ENCODE peak calls at places on chromosomes 7 and 10, in four cellular contexts. One of them, this sample, is unnamed.

GRCh38 chr10:125782055-125782454 is 6.4 kb upstream of the MMP21 start:
- DNase-seq in body of pancreas: no peak
- DNase-seq in CD4-positive, alpha-beta memory T cell: no peak
- DNase-seq in aorta: no peak
- DNase-seq in this sample: no peak

GRCh38 chr7:158431941-158432347 is 155.7 kb downstream of the PTPRN2 start:
- DNase-seq in body of pancreas: peak
- DNase-seq in CD4-positive, alpha-beta memory T cell: no peak
- DNase-seq in aorta: peak
- DNase-seq in this sample: peak

GRCh38 chr10:27998178-27998953 is 513 bp downstream of the ODAD2 start:
- DNase-seq in body of pancreas: peak
- DNase-seq in CD4-positive, alpha-beta memory T cell: no peak
- DNase-seq in aorta: peak
- DNase-seq in this sample: peak

GRCh38 chr10:28280652-28281051 is 22.2 kb downstream of the MPP7 start:
- DNase-seq in body of pancreas: no peak
- DNase-seq in CD4-positive, alpha-beta memory T cell: no peak
- DNase-seq in aorta: peak
- DNase-seq in this sample: no peak

GRCh38 chr7:69599879-69600764 is 1.8 kb downstream of the AUTS2 start:
- DNase-seq in body of pancreas: peak
- DNase-seq in CD4-positive, alpha-beta memory T cell: no peak
- DNase-seq in aorta: no peak
- DNase-seq in this sample: peak

GRCh38 chr7:73833251-73833919 is 2.6 kb downstream of the CLDN4 start:
- DNase-seq in body of pancreas: peak
- DNase-seq in CD4-positive, alpha-beta memory T cell: no peak
- DNase-seq in aorta: no peak
- DNase-seq in this sample: no peak

GRCh38 chr10:63375859-63376258 is 89.9 kb downstream of the JMJD1C start:
- DNase-seq in body of pancreas: no peak
- DNase-seq in CD4-positive, alpha-beta memory T cell: no peak
- DNase-seq in aorta: no peak
- DNase-seq in this sample: no peak

GRCh38 chr10:120121768-120122167 is 229.2 kb downstream of the SEC23IP start:
- DNase-seq in body of pancreas: no peak
- DNase-seq in CD4-positive, alpha-beta memory T cell: no peak
- DNase-seq in aorta: no peak
- DNase-seq in this sample: no peak

GRCh38 chr7:129835436-129836020 is 117.2 kb downstream of the UBE2H start:
- DNase-seq in body of pancreas: no peak
- DNase-seq in CD4-positive, alpha-beta memory T cell: no peak
- DNase-seq in aorta: no peak
- DNase-seq in this sample: no peak

GRCh38 chr7:39142750-39143149 is 165.0 kb downstream of the POU6F2 start:
- DNase-seq in body of pancreas: no peak
- DNase-seq in CD4-positive, alpha-beta memory T cell: no peak
- DNase-seq in aorta: no peak
- DNase-seq in this sample: no peak

GRCh38 chr10:60816624-60817023 is 38.3 kb downstream of the CDK1 start:
- DNase-seq in body of pancreas: peak
- DNase-seq in CD4-positive, alpha-beta memory T cell: no peak
- DNase-seq in aorta: no peak
- DNase-seq in this sample: peak

DNA sequence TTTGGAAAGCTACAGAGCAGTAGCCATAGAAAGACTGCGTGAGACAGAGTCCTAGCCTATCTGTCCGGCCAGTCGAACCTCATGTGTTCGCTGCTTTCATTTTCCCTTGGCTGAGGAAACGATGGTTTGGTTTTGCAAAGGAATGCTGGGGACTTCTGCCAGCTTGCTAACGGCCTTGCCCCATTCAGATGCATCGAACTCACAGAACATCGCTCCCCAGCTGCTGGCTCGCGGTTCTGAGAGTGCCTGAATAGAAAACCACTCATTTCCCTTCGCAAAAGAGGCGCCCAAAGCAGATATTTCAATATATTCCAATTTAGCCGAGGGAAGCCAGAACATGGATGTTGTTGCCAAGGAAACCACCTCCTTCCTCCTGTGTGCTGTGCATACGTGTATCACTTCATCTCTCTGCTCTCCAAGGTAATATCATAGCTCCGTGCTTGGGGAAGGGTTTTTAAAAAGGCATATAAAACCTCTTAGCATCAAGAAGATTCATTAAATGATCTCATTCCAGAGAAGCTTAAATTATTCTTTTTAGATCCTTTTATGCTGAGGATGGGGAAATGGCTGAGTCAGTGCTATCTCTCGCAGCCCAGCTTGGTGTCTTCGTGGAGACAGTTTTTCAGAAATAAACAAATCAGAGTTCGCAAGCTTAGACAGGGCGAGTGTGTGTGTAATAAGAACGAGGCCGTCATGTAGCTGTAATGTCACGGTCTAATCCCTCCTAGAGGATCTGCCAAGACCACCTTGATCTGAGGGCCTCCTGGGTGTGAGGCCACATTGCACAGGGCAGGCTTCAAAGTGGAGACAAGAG is 215.2 kb downstream of the RPS24 start:
- DNase-seq in body of pancreas: peak
- DNase-seq in CD4-positive, alpha-beta memory T cell: no peak
- DNase-seq in aorta: peak
- DNase-seq in this sample: no peak
- H3K27ac ChIP-seq in body of pancreas: no peak
- H3K27ac ChIP-seq in CD4-positive, alpha-beta memory T cell: no peak
- H3K27ac ChIP-seq in aorta: peak
- H3K27ac ChIP-seq in this sample: no peak

GRCh38 chr10:2262333-2262732 is 525.0 kb upstream of the ADARB2 start:
- DNase-seq in body of pancreas: no peak
- DNase-seq in CD4-positive, alpha-beta memory T cell: no peak
- DNase-seq in aorta: no peak
- DNase-seq in this sample: no peak
- H3K27ac ChIP-seq in body of pancreas: no peak
- H3K27ac ChIP-seq in CD4-positive, alpha-beta memory T cell: no peak
- H3K27ac ChIP-seq in aorta: no peak
- H3K27ac ChIP-seq in this sample: no peak

GRCh38 chr10:107037192-107038122 is 127.0 kb downstream of the SORCS1 start:
- DNase-seq in body of pancreas: no peak
- DNase-seq in CD4-positive, alpha-beta memory T cell: no peak
- DNase-seq in aorta: no peak
- DNase-seq in this sample: no peak

GRCh38 chr10:107028249-107028648 is 136.3 kb downstream of the SORCS1 start:
- DNase-seq in body of pancreas: no peak
- DNase-seq in CD4-positive, alpha-beta memory T cell: no peak
- DNase-seq in aorta: no peak
- DNase-seq in this sample: no peak

GRCh38 chr10:107031981-107032699 is 132.4 kb downstream of the SORCS1 start:
- DNase-seq in body of pancreas: no peak
- DNase-seq in CD4-positive, alpha-beta memory T cell: no peak
- DNase-seq in aorta: no peak
- DNase-seq in this sample: no peak

GRCh38 chr10:107034023-107034422 is 130.5 kb downstream of the SORCS1 start:
- DNase-seq in body of pancreas: no peak
- DNase-seq in CD4-positive, alpha-beta memory T cell: no peak
- DNase-seq in aorta: no peak
- DNase-seq in this sample: no peak

DNA sequence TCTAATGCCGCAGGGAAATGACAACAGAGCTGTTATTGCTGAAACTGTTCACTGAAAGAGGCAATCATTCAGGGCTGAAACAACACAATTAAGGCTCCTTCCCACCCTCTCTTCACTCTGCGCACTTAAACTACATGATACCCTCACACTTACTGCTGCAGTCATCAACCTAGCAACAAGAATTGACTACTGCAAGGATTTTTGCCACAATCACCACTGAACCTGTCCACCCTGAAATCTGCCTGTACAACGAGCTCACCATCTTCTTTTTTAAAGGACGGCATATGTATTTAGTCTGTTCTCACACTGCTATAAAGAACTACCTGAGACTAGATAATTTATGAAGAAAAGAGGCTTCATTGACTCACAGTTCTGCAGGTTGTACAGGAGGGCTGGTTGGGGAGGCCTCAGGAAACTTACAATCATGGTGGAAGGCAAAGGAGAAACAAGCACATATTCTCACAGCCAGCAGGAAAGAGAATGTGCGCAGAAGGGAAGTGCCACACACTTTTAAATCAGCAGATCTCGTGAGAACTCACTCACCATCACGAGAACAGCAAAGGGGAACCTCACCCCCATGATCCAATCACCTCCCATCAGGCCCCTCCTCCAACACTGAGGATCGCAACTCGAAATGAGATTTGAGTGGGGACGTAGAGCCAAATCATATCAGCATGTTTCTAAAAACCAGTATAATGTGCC is 131.7 kb downstream of the SORCS1 start:
- DNase-seq in body of pancreas: no peak
- DNase-seq in CD4-positive, alpha-beta memory T cell: no peak
- DNase-seq in aorta: no peak
- DNase-seq in this sample: no peak
- H3K27ac ChIP-seq in body of pancreas: no peak
- H3K27ac ChIP-seq in CD4-positive, alpha-beta memory T cell: no peak
- H3K27ac ChIP-seq in aorta: no peak
- H3K27ac ChIP-seq in this sample: peak

DNA sequence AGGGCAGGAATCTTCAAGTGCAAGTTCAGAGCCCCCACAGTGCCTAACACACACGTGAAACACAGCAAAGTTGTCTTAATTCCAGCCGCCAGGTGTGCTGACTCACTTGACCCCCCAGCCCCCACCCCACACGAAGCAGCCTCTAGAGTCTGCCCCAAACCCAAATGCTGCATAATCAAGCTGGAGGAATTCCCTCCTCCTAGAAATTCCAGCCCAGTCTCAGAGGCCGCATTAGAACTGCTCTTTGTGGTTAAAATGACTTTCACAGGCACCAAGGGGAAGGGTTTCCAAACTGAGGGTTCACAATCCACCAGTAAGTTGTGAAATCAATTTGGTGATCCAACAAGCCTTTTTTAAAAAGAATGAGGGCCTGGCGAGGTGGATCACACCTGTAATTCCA is 67.0 kb upstream of the PLXNA4 start:
- DNase-seq in body of pancreas: no peak
- DNase-seq in CD4-positive, alpha-beta memory T cell: no peak
- DNase-seq in aorta: no peak
- DNase-seq in this sample: no peak
- H3K27ac ChIP-seq in body of pancreas: no peak
- H3K27ac ChIP-seq in CD4-positive, alpha-beta memory T cell: no peak
- H3K27ac ChIP-seq in aorta: no peak
- H3K27ac ChIP-seq in this sample: no peak

GRCh38 chr7:28908775-28909174 is 49.4 kb downstream of the TRIL start:
- DNase-seq in body of pancreas: no peak
- DNase-seq in CD4-positive, alpha-beta memory T cell: no peak
- DNase-seq in aorta: no peak
- DNase-seq in this sample: no peak

GRCh38 chr7:28900311-28900710 is 57.8 kb downstream of the TRIL start:
- DNase-seq in body of pancreas: no peak
- DNase-seq in CD4-positive, alpha-beta memory T cell: no peak
- DNase-seq in aorta: no peak
- DNase-seq in this sample: no peak

GRCh38 chr7:28904539-28905143 is 53.5 kb downstream of the TRIL start:
- DNase-seq in body of pancreas: no peak
- DNase-seq in CD4-positive, alpha-beta memory T cell: no peak
- DNase-seq in aorta: no peak
- DNase-seq in this sample: no peak

DNA sequence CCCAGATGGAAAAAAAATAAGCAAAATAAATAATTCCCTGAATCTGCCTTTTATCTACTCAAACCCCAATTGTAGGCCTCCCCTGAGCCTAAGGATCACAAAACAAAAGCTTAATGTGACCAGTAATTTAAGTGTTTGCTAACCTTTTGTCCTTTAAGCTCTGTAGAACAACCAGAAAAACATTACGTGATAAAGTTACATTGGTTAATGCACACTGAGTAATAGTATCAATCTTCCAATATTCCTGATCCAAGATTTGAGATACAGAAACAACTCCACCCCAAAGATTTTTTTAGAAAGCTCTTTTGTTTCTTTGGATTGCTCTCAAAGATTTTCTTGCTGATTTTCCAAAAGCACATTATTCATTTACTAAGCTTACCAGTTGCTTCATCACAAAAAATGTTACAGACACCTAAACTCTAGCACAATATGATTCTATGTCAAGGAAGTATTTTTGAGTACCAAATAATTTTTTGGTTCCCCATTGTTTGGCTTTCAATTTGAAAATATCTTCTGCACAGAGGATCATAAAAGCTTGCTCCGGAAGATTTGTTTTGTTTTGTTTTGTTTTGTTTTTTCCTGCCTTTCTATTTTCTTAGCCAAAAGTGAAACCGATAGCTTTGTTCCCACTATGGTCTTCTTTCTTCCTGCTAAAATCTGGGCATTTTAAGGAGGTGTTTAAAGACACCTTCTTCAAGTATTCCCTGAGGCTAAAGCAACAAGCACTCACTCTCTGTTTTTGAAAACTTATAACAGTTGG is 54.2 kb downstream of the TRIL start:
- DNase-seq in body of pancreas: no peak
- DNase-seq in CD4-positive, alpha-beta memory T cell: no peak
- DNase-seq in aorta: no peak
- DNase-seq in this sample: no peak
- H3K27ac ChIP-seq in body of pancreas: no peak
- H3K27ac ChIP-seq in CD4-positive, alpha-beta memory T cell: no peak
- H3K27ac ChIP-seq in aorta: no peak
- H3K27ac ChIP-seq in this sample: no peak

GRCh38 chr7:156192921-156193320 is 380.7 kb upstream of the SHH start:
- DNase-seq in body of pancreas: no peak
- DNase-seq in CD4-positive, alpha-beta memory T cell: no peak
- DNase-seq in aorta: no peak
- DNase-seq in this sample: no peak

GRCh38 chr7:156196649-156197048 is 384.4 kb upstream of the SHH start:
- DNase-seq in body of pancreas: no peak
- DNase-seq in CD4-positive, alpha-beta memory T cell: no peak
- DNase-seq in aorta: no peak
- DNase-seq in this sample: no peak

GRCh38 chr7:156194813-156195212 is 382.6 kb upstream of the SHH start:
- DNase-seq in body of pancreas: no peak
- DNase-seq in CD4-positive, alpha-beta memory T cell: no peak
- DNase-seq in aorta: no peak
- DNase-seq in this sample: no peak

GRCh38 chr7:156191090-156191489 is 378.8 kb upstream of the SHH start:
- DNase-seq in body of pancreas: no peak
- DNase-seq in CD4-positive, alpha-beta memory T cell: no peak
- DNase-seq in aorta: no peak
- DNase-seq in this sample: no peak
- H3K27ac ChIP-seq in body of pancreas: no peak
- H3K27ac ChIP-seq in CD4-positive, alpha-beta memory T cell: no peak
- H3K27ac ChIP-seq in aorta: no peak
- H3K27ac ChIP-seq in this sample: no peak

GRCh38 chr7:26858735-26859134 is 5.7 kb downstream of the SKAP2 start:
- DNase-seq in body of pancreas: no peak
- DNase-seq in CD4-positive, alpha-beta memory T cell: no peak
- DNase-seq in aorta: no peak
- DNase-seq in this sample: no peak
- H3K27ac ChIP-seq in body of pancreas: no peak
- H3K27ac ChIP-seq in CD4-positive, alpha-beta memory T cell: no peak
- H3K27ac ChIP-seq in aorta: no peak
- H3K27ac ChIP-seq in this sample: no peak

DNA sequence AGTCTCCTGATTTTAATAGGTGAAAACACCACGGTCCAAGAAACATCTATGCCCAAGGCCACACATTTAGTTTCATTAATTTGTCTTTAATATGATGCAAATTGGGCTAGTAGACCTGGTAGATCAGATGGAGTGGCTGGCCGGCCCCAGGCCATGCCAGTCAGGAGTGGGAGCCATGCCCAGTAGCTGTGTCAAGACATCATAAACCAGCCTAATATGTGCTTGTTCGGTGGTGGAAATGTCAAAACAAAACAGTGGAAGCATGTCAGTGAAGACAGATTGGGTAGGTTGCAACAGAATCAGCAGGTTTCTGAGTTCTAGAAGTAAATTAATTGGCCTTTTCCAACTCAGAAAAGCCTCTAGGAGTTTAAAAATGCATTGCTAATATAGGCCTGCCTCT is 124.7 kb downstream of the NRP1 start:
- DNase-seq in body of pancreas: no peak
- DNase-seq in CD4-positive, alpha-beta memory T cell: no peak
- DNase-seq in aorta: no peak
- DNase-seq in this sample: no peak
- H3K27ac ChIP-seq in body of pancreas: no peak
- H3K27ac ChIP-seq in CD4-positive, alpha-beta memory T cell: no peak
- H3K27ac ChIP-seq in aorta: no peak
- H3K27ac ChIP-seq in this sample: no peak

This sample was measured in cardiac muscle cell.